ENCODE peak calls at places on chromosomes 5 and 9, in seven cellular contexts. H is HCT116, K is PC-3, B is GM23248, O is GM23338, E is OCI-LY7, G is MM.1S. N is an unnamed sample.

GRCh38 chr9:137757139-137757538 is 120.4 kb upstream of the CACNA1B start:
- DNase-seq in E (no peak), B (no peak), K (no peak), G (no peak), H (no peak), O (no peak), N (no peak)

GRCh38 chr9:34334337-34334824 is 5.0 kb downstream of the NUDT2 start:
- DNase-seq in O (peak; percentile 58), E (no peak), G (no peak), B (no peak), H (no peak), K (no peak), N (no peak)

GRCh38 chr9:123548749-123549545 is 192.9 kb downstream of the CRB2 start:
- DNase-seq in H (no peak), K (no peak), G (no peak), O (no peak), B (no peak), E (no peak), N (no peak)

GRCh38 chr9:93594041-93594756 is 17.8 kb downstream of the PHF2 start:
- DNase-seq in H (no peak), O (peak; percentile 45), K (no peak), G (no peak), B (no peak), E (no peak), N (peak; percentile 60)

GRCh38 chr5:4348919-4349318 is 753.3 kb downstream of the IRX1 start:
- DNase-seq in K (no peak), H (no peak), B (no peak), G (no peak), O (no peak), E (no peak), N (no peak)

GRCh38 chr5:154405078-154405792 is 40.6 kb upstream of the SAP30L start:
- DNase-seq in E (peak; percentile 55), G (peak; percentile 75), B (peak; percentile 93), O (peak; percentile 96), K (peak; percentile 80), H (peak; percentile 40), N (peak; percentile 93)

GRCh38 chr5:77558266-77558665 is 66.2 kb upstream of the WDR41 start:
- DNase-seq in H (no peak), G (no peak), K (no peak), B (no peak), O (peak; percentile 63), E (no peak), N (no peak)

GRCh38 chr5:169099801-169100734 is 200.9 kb downstream of the SLIT3 start:
- DNase-seq in H (no peak), K (no peak), G (no peak), B (peak; percentile 69), O (no peak), E (no peak), N (no peak)

GRCh38 chr5:75202935-75203334 is 33.7 kb downstream of the ANKRD31 start:
- DNase-seq in B (no peak), H (peak; percentile 7), O (peak; percentile 42), K (peak; percentile 5), E (no peak), G (no peak), N (no peak)

GRCh38 chr5:174790906-174791305 is 66.5 kb downstream of the MSX2 start:
- DNase-seq in G (no peak), O (no peak), H (no peak), E (no peak), B (no peak), K (no peak), N (no peak)

GRCh38 chr5:104498281-104498680 is 935.7 kb upstream of the NUDT12 start:
- DNase-seq in G (no peak), O (no peak), K (peak; percentile 73), H (no peak), E (no peak), B (no peak), N (peak; percentile 5)

GRCh38 chr5:119049824-119050449 is 20.9 kb upstream of the DMXL1 start:
- DNase-seq in E (no peak), K (no peak), H (no peak), G (no peak), O (peak; percentile 86), B (peak; percentile 87), N (no peak)

GRCh38 chr5:108516771-108517170 is 134.9 kb upstream of the FBXL17 start:
- DNase-seq in E (no peak), B (no peak), K (no peak), G (no peak), H (no peak), O (no peak), N (peak; percentile 49)

GRCh38 chr9:71363286-71363961 is 242.0 kb upstream of the TRPM3 start:
- DNase-seq in G (no peak), O (peak; percentile 56), H (no peak), K (no peak), E (no peak), B (peak; percentile 32), N (no peak)

GRCh38 chr9:128167209-128167608 is 7.1 kb downstream of the BBLN start:
- DNase-seq in K (no peak), O (no peak), G (no peak), H (no peak), E (no peak), B (no peak), N (no peak)

GRCh38 chr9:136437839-136438547 is 1.7 kb downstream of the INPP5E start:
- DNase-seq in K (peak; percentile 3), E (no peak), H (no peak), O (no peak), G (no peak), B (peak; percentile 67), N (no peak)

GRCh38 chr5:132865668-132866341 is 464 bp downstream of the GDF9 start:
- DNase-seq in E (no peak), G (no peak), O (no peak), H (no peak), B (no peak), K (no peak), N (no peak)

GRCh38 chr9:92294297-92294676 is 790 bp upstream of the IARS1 start:
- DNase-seq in O (peak; percentile 21), G (peak; percentile 9), B (peak; percentile 68), K (no peak), H (no peak), E (peak; percentile 52), N (peak; percentile 14)

GRCh38 chr5:17118631-17119030 is 98.8 kb upstream of the BASP1 start:
- DNase-seq in E (no peak), B (peak; percentile 97), H (peak; percentile 70), O (no peak), G (no peak), K (peak; percentile 100), N (peak; percentile 69)

GRCh38 chr5:14249258-14250093 is 106.3 kb downstream of the TRIO start:
- DNase-seq in E (peak; percentile 21), K (no peak), G (no peak), B (no peak), O (no peak), H (no peak), N (no peak)

GRCh38 chr5:14250778-14251711 is 107.9 kb downstream of the TRIO start:
- DNase-seq in H (no peak), B (no peak), K (no peak), O (no peak), E (no peak), G (no peak), N (no peak)

GRCh38 chr5:14252793-14253192 is 109.7 kb downstream of the TRIO start:
- DNase-seq in H (no peak), O (no peak), B (no peak), E (no peak), K (no peak), G (no peak), N (no peak)

GRCh38 chr5:14251733-14252132 is 108.6 kb downstream of the TRIO start:
- DNase-seq in E (no peak), G (no peak), O (no peak), H (no peak), B (no peak), K (no peak), N (no peak)

GRCh38 chr5:14250094-14250777 is 107.1 kb downstream of the TRIO start:
- DNase-seq in H (no peak), B (peak; percentile 93), E (no peak), K (no peak), G (no peak), O (peak; percentile 86), N (peak; percentile 61)
- TF ChIP-seq EZH2phosphoT487 in H (no peak), B (no peak), E (no peak), K (no peak), G (no peak), O (no peak), N (no peak)

GRCh38 chr5:122661496-122662180 is 113.2 kb upstream of the SNX2 start:
- DNase-seq in H (no peak), O (no peak), K (no peak), G (no peak), B (peak; percentile 28), E (no peak), N (no peak)

GRCh38 chr5:122668552-122668951 is 106.3 kb upstream of the SNX2 start:
- DNase-seq in G (no peak), B (no peak), O (no peak), H (no peak), K (no peak), E (no peak), N (no peak)

GRCh38 chr5:122665087-122665486 is 109.8 kb upstream of the SNX2 start:
- DNase-seq in H (no peak), E (no peak), O (no peak), G (no peak), K (no peak), B (no peak), N (no peak)
- TF ChIP-seq EZH2phosphoT487 in H (no peak), E (no peak), O (no peak), G (no peak), K (no peak), B (no peak), N (no peak)

DNA sequence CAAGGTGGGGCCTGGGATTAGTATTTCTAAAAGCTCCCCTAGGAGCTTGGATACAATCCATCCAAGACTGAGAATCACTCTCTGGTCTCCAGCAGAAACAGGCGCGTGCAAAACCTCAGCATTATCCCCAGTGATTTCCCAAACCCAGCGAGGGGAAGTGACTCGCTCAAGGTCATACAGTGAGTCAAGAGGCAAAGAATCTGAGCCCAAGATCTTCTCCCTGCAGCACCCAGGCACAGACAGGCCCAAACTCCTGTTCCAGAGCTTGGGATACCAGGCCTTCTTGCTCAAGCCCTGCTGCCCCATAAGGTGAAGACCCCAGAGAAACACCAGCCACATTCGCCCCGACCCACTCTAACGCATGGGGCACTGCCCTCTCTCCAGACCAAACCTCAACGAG is 33.2 kb downstream of the SHB start:
- DNase-seq in E (no peak), O (no peak), K (peak; percentile 72), B (peak; percentile 92), G (no peak), H (no peak), N (no peak)
- TF ChIP-seq EZH2phosphoT487 in E (no peak), O (no peak), K (no peak), B (no peak), G (no peak), H (no peak), N (no peak)

GRCh38 chr9:20408513-20408912 is 213.8 kb downstream of the MLLT3 start:
- DNase-seq in E (no peak), H (no peak), G (no peak), K (no peak), B (no peak), O (peak; percentile 50), N (peak; percentile 11)

GRCh38 chr9:20406344-20406743 is 216.0 kb downstream of the MLLT3 start:
- DNase-seq in E (no peak), B (no peak), O (no peak), H (no peak), G (no peak), K (no peak), N (no peak)

GRCh38 chr9:20407013-20407412 is 215.3 kb downstream of the MLLT3 start:
- DNase-seq in K (no peak), O (no peak), H (no peak), B (no peak), E (no peak), G (no peak), N (no peak)

GRCh38 chr9:20405086-20405485 is 217.2 kb downstream of the MLLT3 start:
- DNase-seq in E (no peak), H (no peak), G (no peak), O (no peak), K (no peak), B (peak; percentile 3), N (no peak)

GRCh38 chr9:20409321-20410092 is 212.8 kb downstream of the MLLT3 start:
- DNase-seq in K (no peak), H (no peak), B (no peak), G (no peak), O (no peak), E (no peak), N (no peak)
- TF ChIP-seq EZH2phosphoT487 in K (no peak), H (no peak), B (no peak), G (no peak), O (no peak), E (no peak), N (no peak)